ENCODE peak calls at places on chromosomes 1 and 21, in six cellular contexts. I is cardiac fibroblast, N is AG04450, G is tibial nerve, T is astrocyte of the cerebellum, Q is heart right ventricle. O is an unnamed sample.

GRCh38 chr1:184684285-184685077 is 70.2 kb downstream of the EDEM3 start:
- DNase-seq in I (no peak), N (no peak), G (no peak), T (no peak), Q (peak), O (no peak)

GRCh38 chr1:101781437-101781836 is 215.3 kb downstream of the OLFM3 start:
- DNase-seq in I (peak), N (no peak), G (no peak), T (peak), Q (no peak), O (no peak)

GRCh38 chr21:31520506-31521163 is 138.9 kb upstream of the SOD1 start:
- DNase-seq in I (no peak), N (peak), G (no peak), T (peak), Q (no peak), O (no peak)

GRCh38 chr1:35554261-35555211 is 2.7 kb downstream of the KIAA0319L start:
- DNase-seq in I (no peak), N (no peak), G (no peak), T (no peak), Q (no peak), O (no peak)

GRCh38 chr1:186643600-186643999 is 36.6 kb downstream of the PTGS2 start:
- DNase-seq in I (peak), N (no peak), G (no peak), T (no peak), Q (no peak), O (no peak)

GRCh38 chr1:168628807-168629206 is 52.4 kb downstream of the XCL1 start:
- DNase-seq in I (peak), N (no peak), G (no peak), T (no peak), Q (no peak), O (no peak)

GRCh38 chr1:213892471-213892870 is 95.3 kb upstream of the PROX1 start:
- DNase-seq in I (no peak), N (no peak), G (no peak), T (no peak), Q (no peak), O (no peak)

GRCh38 chr1:14282583-14283186 is 315.8 kb upstream of the KAZN start:
- DNase-seq in I (peak), N (no peak), G (no peak), T (peak), Q (no peak), O (no peak)

GRCh38 chr1:39317910-39318633 is 113.6 kb downstream of the MACF1 start:
- DNase-seq in I (peak), N (no peak), G (no peak), T (peak), Q (no peak), O (no peak)

GRCh38 chr1:214552174-214552608 is 789 bp upstream of the PTPN14 start:
- DNase-seq in I (peak), N (no peak), G (peak), T (no peak), Q (peak), O (peak)

GRCh38 chr1:54380285-54380882 is 25.8 kb downstream of the SSBP3 start:
- DNase-seq in I (no peak), N (no peak), G (no peak), T (no peak), Q (no peak), O (no peak)
- H3K4me3 ChIP-seq in I (no peak), N (no peak), G (no peak), T (no peak), Q (peak), O (no peak)

DNA sequence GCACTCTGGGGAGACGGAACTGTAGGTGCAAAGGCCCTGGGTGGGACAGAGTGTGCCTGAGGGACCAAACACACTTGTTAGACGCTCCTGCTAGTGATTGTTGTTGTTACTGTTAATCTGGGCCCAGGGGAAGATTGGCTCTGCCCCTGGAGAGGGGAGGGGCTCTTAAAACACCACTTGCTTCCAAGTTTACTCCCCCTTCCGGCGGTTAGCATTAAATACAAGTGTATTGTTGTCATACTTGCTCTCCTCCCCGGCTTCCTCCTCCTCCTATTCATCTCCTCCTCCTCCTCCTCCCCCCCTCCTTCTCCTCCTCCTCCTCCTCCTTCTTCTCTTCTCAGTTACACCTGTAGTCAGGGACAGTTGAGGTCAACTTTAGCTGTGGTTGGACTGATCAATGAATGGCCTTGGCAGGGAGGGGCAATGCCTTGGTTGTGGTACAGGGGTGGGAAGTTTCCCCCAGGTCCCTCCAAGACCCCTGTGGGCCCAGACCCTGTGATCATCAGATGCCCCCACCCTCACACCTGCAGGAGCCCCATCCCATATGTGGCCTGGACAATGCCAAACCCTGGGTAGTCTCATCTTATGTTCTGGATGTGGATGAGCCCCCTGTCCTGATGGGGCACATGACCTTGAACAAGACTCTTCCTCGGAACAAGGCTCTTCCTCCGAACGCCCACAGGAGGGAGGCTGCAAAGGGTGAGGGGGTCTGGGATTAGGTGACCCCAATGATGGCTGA is 217.3 kb downstream of the PTPRU start:
- DNase-seq in I (peak), N (peak), G (no peak), T (peak), Q (no peak), O (peak)
- TF ChIP-seq CTCF in I (no peak), N (peak), G (no peak), T (peak), Q (peak), O (peak)

GRCh38 chr1:8752411-8752810 is 65.0 kb downstream of the RERE start:
- DNase-seq in I (no peak), N (no peak), G (no peak), T (no peak), Q (no peak), O (no peak)

GRCh38 chr1:8754993-8755392 is 62.4 kb downstream of the RERE start:
- DNase-seq in I (no peak), N (no peak), G (no peak), T (peak), Q (no peak), O (no peak)

GRCh38 chr1:8747879-8748825 is 69.3 kb downstream of the RERE start:
- DNase-seq in I (no peak), N (no peak), G (no peak), T (no peak), Q (no peak), O (no peak)

GRCh38 chr1:8751984-8752383 is 65.5 kb downstream of the RERE start:
- DNase-seq in I (no peak), N (no peak), G (no peak), T (no peak), Q (no peak), O (no peak)

DNA sequence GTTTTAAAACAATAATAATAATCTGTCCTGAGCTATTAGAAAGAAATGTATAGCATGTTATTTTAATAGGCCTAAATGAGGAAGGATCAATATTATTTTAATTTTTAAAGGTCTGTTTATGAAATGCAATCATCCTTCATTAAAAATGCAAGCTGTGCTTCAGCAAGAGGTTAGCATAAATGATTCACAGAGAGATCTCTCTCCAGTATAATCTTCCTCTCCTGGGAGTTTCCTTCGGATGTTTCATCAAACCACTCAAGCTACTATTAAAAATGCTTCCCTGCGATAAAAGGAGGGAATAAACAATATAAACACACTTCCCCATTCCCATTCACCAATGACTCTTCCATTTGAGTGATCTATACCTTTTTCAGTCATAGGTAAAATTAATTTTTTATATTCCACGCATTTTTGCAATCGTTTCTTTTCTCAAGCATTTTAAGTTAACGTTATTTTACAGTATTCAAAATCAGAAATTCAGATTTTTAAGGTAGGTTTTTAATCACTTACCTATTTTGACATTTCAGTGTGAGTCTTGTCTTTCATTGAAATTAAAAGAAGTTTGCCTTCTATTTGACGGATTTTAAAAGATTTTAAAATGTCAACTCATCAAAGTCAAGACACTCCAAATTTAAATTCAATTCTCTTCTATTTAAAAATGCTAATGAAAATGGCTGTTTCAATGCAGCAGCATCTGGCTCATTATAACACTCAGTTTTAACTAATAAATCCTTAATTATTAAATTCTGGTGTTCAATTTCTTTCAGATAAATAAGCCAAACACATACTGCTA is 64.3 kb downstream of the RERE start:
- DNase-seq in I (no peak), N (no peak), G (no peak), T (no peak), Q (no peak), O (no peak)
- H3K4me3 ChIP-seq in I (no peak), N (no peak), G (no peak), T (no peak), Q (no peak), O (no peak)

DNA sequence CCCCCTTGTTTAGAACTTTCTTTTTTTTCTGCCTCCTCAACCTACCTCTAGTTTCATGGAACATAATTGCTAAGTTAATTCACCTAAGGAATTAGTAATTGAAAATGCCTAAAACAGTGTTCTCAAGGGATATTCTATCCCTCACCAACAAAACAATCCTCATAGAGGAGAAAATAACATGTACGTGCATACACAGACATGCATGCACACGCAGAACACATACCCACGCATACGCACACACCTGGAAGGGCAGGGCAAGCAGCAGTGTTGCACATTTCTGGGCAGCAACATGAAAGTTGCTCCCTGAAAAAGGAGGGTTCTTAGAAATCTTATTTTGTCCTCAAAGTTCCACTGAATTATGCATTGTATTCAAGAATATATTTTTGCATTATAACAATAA is 76.6 kb downstream of the HHAT start:
- DNase-seq in I (no peak), N (no peak), G (no peak), T (no peak), Q (no peak), O (no peak)
- TF ChIP-seq CTCF in I (no peak), N (no peak), G (no peak), T (no peak), Q (no peak), O (no peak)